ENCODE peak calls at places on chromosomes 2 and 18, in four cellular contexts. G is NCI-H446 treated with DMSO at 0.1 percent for 48 hours, N is substantia nigra, U is left cardiac atrium. C is an unnamed sample.

GRCh38 chr2:142834003-142834402 is 43.5 kb upstream of the KYNU start:
- DNase-seq in G (no peak), N (no peak), U (no peak), C (no peak)

GRCh38 chr2:64313311-64313710 is 140.7 kb upstream of the LGALSL start:
- DNase-seq in G (no peak), N (no peak), U (no peak), C (no peak)

GRCh38 chr2:51201295-51201694 is 169.4 kb upstream of the NRXN1 start:
- DNase-seq in G (no peak), N (no peak), U (no peak), C (no peak)

GRCh38 chr2:220300806-220301205 is 673.4 kb downstream of the SLC4A3 start:
- DNase-seq in G (no peak), N (no peak), U (no peak), C (no peak)

GRCh38 chr2:199685669-199686068 is 165.3 kb downstream of the FTCDNL1 start:
- DNase-seq in G (no peak), N (no peak), U (no peak), C (no peak)

GRCh38 chr2:102271844-102272243 is 39.5 kb upstream of the IL1RL1 start:
- DNase-seq in G (no peak), N (no peak), U (no peak), C (no peak)

GRCh38 chr2:168639501-168639900 is 162.9 kb upstream of the NOSTRIN start:
- DNase-seq in G (no peak), N (no peak), U (peak), C (peak)

GRCh38 chr2:46657042-46657504 is 177.7 kb downstream of the TMEM247 start:
- DNase-seq in G (no peak), N (no peak), U (peak), C (no peak)

GRCh38 chr2:221817878-221818277 is 245.8 kb upstream of the EPHA4 start:
- DNase-seq in G (no peak), N (no peak), U (no peak), C (no peak)

GRCh38 chr18:42909095-42909494 is 206.4 kb downstream of the RIT2 start:
- DNase-seq in G (no peak), N (no peak), U (no peak), C (no peak)

GRCh38 chr2:70596293-70596692 is 42.7 kb upstream of the TGFA start:
- DNase-seq in G (no peak), N (no peak), U (no peak), C (no peak)

GRCh38 chr2:56444339-56444738 is 260.5 kb downstream of the CCDC85A start:
- DNase-seq in G (peak), N (no peak), U (peak), C (no peak)

GRCh38 chr2:105403785-105404698 is 5.2 kb upstream of the FHL2 start:
- DNase-seq in G (peak), N (no peak), U (no peak), C (peak)

GRCh38 chr2:69253893-69254292 is 133.1 kb downstream of the GFPT1 start:
- DNase-seq in G (peak), N (no peak), U (peak), C (peak)

GRCh38 chr2:65507102-65508069 is 75.0 kb upstream of the SPRED2 start:
- DNase-seq in G (no peak), N (no peak), U (no peak), C (no peak)

GRCh38 chr2:30756051-30756719 is 51.1 kb downstream of the CAPN13 start:
- DNase-seq in G (no peak), N (no peak), U (no peak), C (peak)

GRCh38 chr2:218406949-218407703 is 7.5 kb downstream of the CTDSP1 start:
- DNase-seq in G (peak), N (no peak), U (peak), C (peak)